ENCODE peak calls at places on chromosomes 13 and 19, in seven cellular contexts. D is fibroblast of lung, S is natural killer cell, H is AG04449, K is small intestine, P is EL, E is RWPE1. V is an unnamed sample.

GRCh38 chr13:112516218-112516617 is 71.7 kb downstream of the TUBGCP3 start:
- DNase-seq in D (no peak), S (no peak), H (no peak), K (no peak), P (no peak), E (no peak), V (no peak)

GRCh38 chr19:30666301-30666803 is 294.2 kb downstream of the ZNF536 start:
- DNase-seq in D (no peak), S (peak; percentile 23), H (no peak), K (peak; percentile 32), P (peak; percentile 22), E (peak; percentile 42), V (no peak)

GRCh38 chr13:32537580-32538233 is 888 bp downstream of the N4BP2L2 start:
- DNase-seq in D (peak; percentile 7), S (peak; percentile 34), H (no peak), K (peak; percentile 4), P (peak; percentile 22), E (no peak), V (no peak)

GRCh38 chr19:38662508-38663155 is 15.2 kb downstream of the ACTN4 start:
- DNase-seq in D (no peak), S (no peak), H (no peak), K (no peak), P (no peak), E (no peak), V (no peak)

GRCh38 chr19:43776285-43776684 is 4.5 kb downstream of the KCNN4 start:
- DNase-seq in D (no peak), S (no peak), H (no peak), K (no peak), P (no peak), E (no peak), V (no peak)

GRCh38 chr13:46552302-46552680 is 679 bp upstream of the LRCH1 start:
- DNase-seq in D (no peak), S (no peak), H (no peak), K (no peak), P (no peak), E (no peak), V (no peak)

GRCh38 chr13:23724196-23724970 is 154.2 kb downstream of the TNFRSF19 start:
- DNase-seq in D (peak; percentile 49), S (no peak), H (no peak), K (no peak), P (no peak), E (no peak), V (no peak)

GRCh38 chr19:42629191-42629590 is 34.5 kb upstream of the CEACAM8 start:
- DNase-seq in D (no peak), S (no peak), H (no peak), K (no peak), P (peak; percentile 43), E (no peak), V (no peak)

GRCh38 chr19:4120933-4121612 is 2.8 kb downstream of the MAP2K2 start:
- DNase-seq in D (no peak), S (no peak), H (no peak), K (no peak), P (no peak), E (no peak), V (no peak)

GRCh38 chr19:13846533-13847032 is 30.4 kb upstream of the NANOS3 start:
- DNase-seq in D (peak; percentile 94), S (peak; percentile 97), H (no peak), K (peak; percentile 80), P (peak; percentile 91), E (no peak), V (no peak)

GRCh38 chr19:45632468-45633196 is 6.6 kb downstream of the EML2 start:
- DNase-seq in D (peak; percentile 93), S (no peak), H (peak; percentile 59), K (peak; percentile 52), P (peak; percentile 96), E (peak; percentile 99), V (peak; percentile 60)

GRCh38 chr13:94660695-94661324 is 51.5 kb downstream of the SOX21 start:
- DNase-seq in D (peak; percentile 11), S (no peak), H (no peak), K (peak; percentile 28), P (peak; percentile 28), E (no peak), V (no peak)

GRCh38 chr19:8519388-8519787 is 5.4 kb upstream of the ZNF414 start:
- DNase-seq in D (no peak), S (no peak), H (no peak), K (no peak), P (no peak), E (no peak), V (no peak)

GRCh38 chr13:80341771-80342271 is 895 bp upstream of the SPRY2 start:
- DNase-seq in D (peak; percentile 68), S (no peak), H (no peak), K (peak; percentile 60), P (peak; percentile 48), E (no peak), V (no peak)

GRCh38 chr13:42047561-42048322 is 706 bp upstream of the DGKH start:
- DNase-seq in D (peak; percentile 70), S (no peak), H (no peak), K (peak; percentile 77), P (peak; percentile 78), E (peak; percentile 63), V (peak; percentile 28)

GRCh38 chr19:30423481-30423880 is 51.3 kb downstream of the ZNF536 start:
- DNase-seq in D (no peak), S (no peak), H (no peak), K (no peak), P (no peak), E (no peak), V (no peak)

GRCh38 chr13:80705371-80706163 is 364.6 kb upstream of the SPRY2 start:
- DNase-seq in D (no peak), S (no peak), H (no peak), K (no peak), P (no peak), E (no peak), V (no peak)

GRCh38 chr19:36797786-36798108 is 25.1 kb upstream of the ZNF850 start:
- DNase-seq in D (no peak), S (no peak), H (no peak), K (no peak), P (no peak), E (no peak), V (no peak)

GRCh38 chr13:73835138-73835721 is 299.0 kb downstream of the KLF12 start:
- DNase-seq in D (peak; percentile 35), S (no peak), H (no peak), K (peak; percentile 60), P (peak; percentile 54), E (peak; percentile 37), V (no peak)

GRCh38 chr19:19597809-19598306 is 20.6 kb downstream of the PBX4 start:
- DNase-seq in D (no peak), S (no peak), H (no peak), K (peak; percentile 54), P (no peak), E (no peak), V (no peak)

GRCh38 chr19:47476438-47476972 is 4.8 kb upstream of the SLC8A2 start:
- DNase-seq in D (no peak), S (no peak), H (no peak), K (no peak), P (no peak), E (no peak), V (no peak)

GRCh38 chr19:3725640-3726310 is 17.6 kb downstream of the TJP3 start:
- DNase-seq in D (peak; percentile 12), S (no peak), H (no peak), K (peak; percentile 98), P (peak; percentile 27), E (no peak), V (no peak)